ENCODE peak calls at places on chromosome 14, in eight cellular contexts. Y is stomach; K is AG10803; U is left ventricle myocardium inferior; H is CD8-positive, alpha-beta T cell; W is foreskin fibroblast; G is OCI-LY7; R is small intestine. Z is an unnamed sample.

GRCh38 chr14:55571125-55571889 is 8.7 kb upstream of the KTN1 start:
- DNase-seq in Y (no peak), K (no peak), U (no peak), H (no peak), W (no peak), G (no peak), R (no peak), Z (no peak)

GRCh38 chr14:35420036-35420811 is 15.7 kb upstream of the NFKBIA start:
- DNase-seq in Y (no peak), K (peak), U (no peak), H (no peak), W (peak), G (no peak), R (no peak), Z (no peak)

GRCh38 chr14:53151523-53151866 is 1.6 kb downstream of the DDHD1 start:
- DNase-seq in Y (no peak), K (no peak), U (no peak), H (no peak), W (no peak), G (no peak), R (no peak), Z (no peak)

GRCh38 chr14:58808828-58809227 is 171.1 kb downstream of the DACT1 start:
- DNase-seq in Y (peak), K (peak), U (no peak), H (no peak), W (peak), G (no peak), R (peak), Z (no peak)

GRCh38 chr14:78611031-78611430 is 440.9 kb downstream of the NRXN3 start:
- DNase-seq in Y (no peak), K (no peak), U (no peak), H (no peak), W (no peak), G (no peak), R (no peak), Z (no peak)

GRCh38 chr14:20631821-20632389 is 9.6 kb downstream of the OR6S1 start:
- DNase-seq in Y (peak), K (peak), U (peak), H (no peak), W (peak), G (no peak), R (peak), Z (no peak)

GRCh38 chr14:78443834-78444233 is 273.7 kb downstream of the NRXN3 start:
- DNase-seq in Y (no peak), K (no peak), U (no peak), H (no peak), W (no peak), G (no peak), R (no peak), Z (no peak)

GRCh38 chr14:60090864-60091519 is 731 bp upstream of the PCNX4 start:
- DNase-seq in Y (peak), K (peak), U (peak), H (no peak), W (peak), G (peak), R (peak), Z (peak)

GRCh38 chr14:32027255-32027939 is 49.7 kb upstream of the ARHGAP5 start:
- DNase-seq in Y (no peak), K (peak), U (no peak), H (no peak), W (no peak), G (no peak), R (no peak), Z (no peak)

GRCh38 chr14:101719708-101720107 is 41.8 kb upstream of the PPP2R5C start:
- DNase-seq in Y (peak), K (no peak), U (no peak), H (no peak), W (no peak), G (no peak), R (no peak), Z (no peak)

GRCh38 chr14:55243813-55244212 is 27.4 kb upstream of the FBXO34 start:
- DNase-seq in Y (no peak), K (no peak), U (no peak), H (no peak), W (no peak), G (no peak), R (no peak), Z (no peak)

GRCh38 chr14:90517431-90517841 is 120.6 kb downstream of the CALM1 start:
- DNase-seq in Y (peak), K (no peak), U (no peak), H (no peak), W (no peak), G (no peak), R (peak), Z (no peak)

GRCh38 chr14:53779301-53779700 is 177.3 kb downstream of the BMP4 start:
- DNase-seq in Y (no peak), K (no peak), U (no peak), H (no peak), W (no peak), G (no peak), R (no peak), Z (no peak)

GRCh38 chr14:93928184-93929047 is 1.3 kb downstream of the FAM181A start:
- DNase-seq in Y (no peak), K (no peak), U (no peak), H (no peak), W (no peak), G (no peak), R (no peak), Z (no peak)

GRCh38 chr14:64806202-64806861 is 73.4 kb downstream of the SPTB start:
- DNase-seq in Y (peak), K (peak), U (no peak), H (no peak), W (peak), G (no peak), R (no peak), Z (peak)

GRCh38 chr14:33711761-33712160 is 239.1 kb downstream of the EGLN3 start:
- DNase-seq in Y (no peak), K (no peak), U (no peak), H (no peak), W (no peak), G (no peak), R (no peak), Z (no peak)

GRCh38 chr14:57871487-57872080 is 5.7 kb upstream of the SLC35F4 start:
- DNase-seq in Y (no peak), K (peak), U (no peak), H (no peak), W (peak), G (peak), R (peak), Z (peak)

GRCh38 chr14:36105401-36105800 is 71.1 kb downstream of the PTCSC3 start:
- DNase-seq in Y (no peak), K (no peak), U (no peak), H (no peak), W (no peak), G (no peak), R (no peak), Z (no peak)

GRCh38 chr14:54981698-54982097 is 45.2 kb downstream of the WDHD1 start:
- DNase-seq in Y (no peak), K (peak), U (no peak), H (no peak), W (peak), G (no peak), R (no peak), Z (no peak)

GRCh38 chr14:51484491-51484890 is 167.2 kb upstream of the FRMD6 start:
- DNase-seq in Y (no peak), K (peak), U (no peak), H (no peak), W (peak), G (no peak), R (no peak), Z (no peak)

GRCh38 chr14:99253890-99254289 is 18.1 kb downstream of the BCL11B start:
- DNase-seq in Y (no peak), K (no peak), U (no peak), H (no peak), W (no peak), G (no peak), R (no peak), Z (no peak)

GRCh38 chr14:58882577-58883018 is 244.8 kb downstream of the DACT1 start:
- DNase-seq in Y (no peak), K (peak), U (no peak), H (no peak), W (peak), G (no peak), R (no peak), Z (peak)

GRCh38 chr14:23567186-23568020 is at the start of gene AP1G2:
- DNase-seq in Y (peak), K (peak), U (peak), H (peak), W (peak), G (peak), R (peak), Z (peak)

GRCh38 chr14:85010186-85010585 is 519.8 kb upstream of the FLRT2 start:
- DNase-seq in Y (no peak), K (peak), U (no peak), H (no peak), W (peak), G (no peak), R (no peak), Z (no peak)

GRCh38 chr14:36520601-36521525 is 831 bp upstream of the NKX2-1 start:
- DNase-seq in Y (peak), K (peak), U (no peak), H (no peak), W (peak), G (no peak), R (peak), Z (no peak)

GRCh38 chr14:71824816-71825215 is 107.4 kb upstream of the RGS6 start:
- DNase-seq in Y (no peak), K (no peak), U (no peak), H (no peak), W (no peak), G (peak), R (no peak), Z (no peak)

GRCh38 chr14:98906123-98906995 is 365.6 kb downstream of the BCL11B start:
- DNase-seq in Y (no peak), K (peak), U (no peak), H (no peak), W (no peak), G (no peak), R (peak), Z (no peak)

GRCh38 chr14:76056128-76056527 is 70.6 kb downstream of the IFT43 start:
- DNase-seq in Y (no peak), K (no peak), U (no peak), H (no peak), W (peak), G (peak), R (peak), Z (no peak)

GRCh38 chr14:30382221-30382620 is 176.7 kb upstream of the G2E3 start:
- DNase-seq in Y (no peak), K (no peak), U (no peak), H (no peak), W (no peak), G (no peak), R (no peak), Z (no peak)

GRCh38 chr14:61221906-61222305 is 59.2 kb downstream of the TMEM30B start:
- DNase-seq in Y (no peak), K (no peak), U (no peak), H (no peak), W (no peak), G (no peak), R (no peak), Z (no peak)

GRCh38 chr14:96177766-96178377 is 26.8 kb upstream of the BDKRB2 start:
- DNase-seq in Y (no peak), K (peak), U (no peak), H (no peak), W (peak), G (no peak), R (no peak), Z (no peak)

GRCh38 chr14:101250948-101251811 is 310.1 kb upstream of the DIO3 start:
- DNase-seq in Y (no peak), K (no peak), U (no peak), H (no peak), W (no peak), G (no peak), R (no peak), Z (no peak)

GRCh38 chr14:99252940-99253868 is 18.8 kb downstream of the BCL11B start:
- DNase-seq in Y (no peak), K (no peak), U (no peak), H (no peak), W (no peak), G (no peak), R (no peak), Z (no peak)

GRCh38 chr14:33163109-33163508 is 224.4 kb downstream of the NPAS3 start:
- DNase-seq in Y (no peak), K (no peak), U (no peak), H (no peak), W (no peak), G (peak), R (no peak), Z (no peak)

GRCh38 chr14:101459392-101459900 is 101.8 kb upstream of the DIO3 start:
- DNase-seq in Y (peak), K (no peak), U (no peak), H (no peak), W (no peak), G (no peak), R (no peak), Z (no peak)

GRCh38 chr14:64758711-64759554 is 54.7 kb downstream of the PLEKHG3 start:
- DNase-seq in Y (peak), K (peak), U (peak), H (no peak), W (peak), G (no peak), R (no peak), Z (peak)

GRCh38 chr14:68841030-68841809 is 48.4 kb upstream of the ZFP36L1 start:
- DNase-seq in Y (no peak), K (peak), U (no peak), H (no peak), W (peak), G (no peak), R (no peak), Z (no peak)

GRCh38 chr14:68846466-68846865 is 53.6 kb upstream of the ZFP36L1 start:
- DNase-seq in Y (no peak), K (no peak), U (no peak), H (no peak), W (no peak), G (no peak), R (no peak), Z (no peak)

GRCh38 chr14:68842298-68842697 is 49.4 kb upstream of the ZFP36L1 start:
- DNase-seq in Y (no peak), K (no peak), U (no peak), H (no peak), W (no peak), G (no peak), R (no peak), Z (no peak)

GRCh38 chr14:68844210-68844545 is 51.3 kb upstream of the ZFP36L1 start:
- DNase-seq in Y (no peak), K (no peak), U (no peak), H (no peak), W (no peak), G (no peak), R (no peak), Z (no peak)

DNA sequence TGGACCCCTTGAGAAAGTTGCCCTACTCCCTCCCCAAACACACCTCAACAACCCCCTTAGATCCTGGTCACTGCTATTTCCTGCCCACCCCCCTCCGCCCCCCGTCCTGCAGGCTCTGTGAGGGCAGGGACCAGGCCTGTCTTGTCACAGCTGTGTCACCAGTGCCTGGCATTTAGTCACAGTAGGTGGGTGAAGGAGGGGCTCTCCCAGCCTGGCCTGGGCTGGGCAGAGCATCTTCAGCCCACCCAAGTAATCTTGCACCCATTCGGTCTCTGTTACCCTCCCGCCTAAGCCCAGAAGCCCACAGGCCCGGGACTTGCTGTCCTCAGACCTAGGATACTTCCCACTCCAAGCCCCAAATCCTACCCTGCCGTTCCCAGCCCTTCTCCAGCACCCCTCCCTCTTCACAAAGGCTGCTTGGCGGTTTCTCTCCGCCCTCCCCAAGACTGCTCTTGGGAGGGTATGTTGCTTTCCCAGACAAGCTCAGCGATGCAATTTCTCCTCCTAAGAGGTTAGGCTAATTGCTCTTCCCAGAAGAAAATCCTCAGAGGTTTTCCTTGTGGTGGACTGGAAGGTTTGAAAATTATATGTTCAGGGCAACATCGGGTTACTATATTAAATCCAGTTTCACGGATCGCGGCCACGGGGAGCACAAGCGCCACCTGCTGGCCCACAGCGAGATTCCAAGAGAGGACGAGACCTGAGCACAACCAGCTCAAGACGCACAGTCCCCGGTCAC is 50.8 kb upstream of the ZFP36L1 start:
- DNase-seq in Y (peak), K (peak), U (peak), H (peak), W (peak), G (peak), R (peak), Z (no peak)
- H3K4me3 ChIP-seq in Y (peak), K (peak), U (peak), H (no peak), W (no peak), G (peak), R (no peak), Z (peak)

GRCh38 chr14:97218713-97219355 is 421.7 kb downstream of the VRK1 start:
- DNase-seq in Y (no peak), K (peak), U (no peak), H (peak), W (peak), G (no peak), R (no peak), Z (no peak)
- H3K4me3 ChIP-seq in Y (peak), K (peak), U (peak), H (peak), W (peak), G (no peak), R (peak), Z (peak)

GRCh38 chr14:22478670-22479069 is 110.4 kb downstream of the DAD1 start:
- DNase-seq in Y (no peak), K (no peak), U (peak), H (no peak), W (no peak), G (no peak), R (no peak), Z (peak)

GRCh38 chr14:22479781-22480464 is 109.1 kb downstream of the DAD1 start:
- DNase-seq in Y (no peak), K (peak), U (no peak), H (no peak), W (no peak), G (no peak), R (no peak), Z (no peak)

GRCh38 chr14:22477569-22478194 is 111.3 kb downstream of the DAD1 start:
- DNase-seq in Y (no peak), K (no peak), U (no peak), H (no peak), W (no peak), G (peak), R (no peak), Z (no peak)

GRCh38 chr14:22478247-22478646 is 110.8 kb downstream of the DAD1 start:
- DNase-seq in Y (no peak), K (no peak), U (no peak), H (no peak), W (no peak), G (no peak), R (no peak), Z (no peak)

GRCh38 chr14:22479132-22479531 is 109.9 kb downstream of the DAD1 start:
- DNase-seq in Y (no peak), K (no peak), U (no peak), H (no peak), W (no peak), G (no peak), R (no peak), Z (no peak)
- H3K4me3 ChIP-seq in Y (no peak), K (no peak), U (no peak), H (no peak), W (no peak), G (peak), R (no peak), Z (no peak)

GRCh38 chr14:37588667-37588955 is 6.4 kb downstream of the FOXA1 start:
- DNase-seq in Y (no peak), K (no peak), U (no peak), H (no peak), W (no peak), G (no peak), R (no peak), Z (no peak)

GRCh38 chr14:37587438-37587837 is 7.6 kb downstream of the FOXA1 start:
- DNase-seq in Y (no peak), K (no peak), U (no peak), H (no peak), W (no peak), G (no peak), R (peak), Z (no peak)

GRCh38 chr14:37586783-37587428 is 8.1 kb downstream of the FOXA1 start:
- DNase-seq in Y (no peak), K (no peak), U (no peak), H (no peak), W (no peak), G (no peak), R (peak), Z (no peak)

GRCh38 chr14:37588956-37589737 is 5.9 kb downstream of the FOXA1 start:
- DNase-seq in Y (no peak), K (no peak), U (no peak), H (no peak), W (no peak), G (no peak), R (peak), Z (no peak)

GRCh38 chr14:37587881-37588666 is 7.0 kb downstream of the FOXA1 start:
- DNase-seq in Y (no peak), K (no peak), U (no peak), H (no peak), W (no peak), G (no peak), R (peak), Z (no peak)
- H3K4me3 ChIP-seq in Y (peak), K (no peak), U (peak), H (no peak), W (no peak), G (no peak), R (peak), Z (peak)

DNA sequence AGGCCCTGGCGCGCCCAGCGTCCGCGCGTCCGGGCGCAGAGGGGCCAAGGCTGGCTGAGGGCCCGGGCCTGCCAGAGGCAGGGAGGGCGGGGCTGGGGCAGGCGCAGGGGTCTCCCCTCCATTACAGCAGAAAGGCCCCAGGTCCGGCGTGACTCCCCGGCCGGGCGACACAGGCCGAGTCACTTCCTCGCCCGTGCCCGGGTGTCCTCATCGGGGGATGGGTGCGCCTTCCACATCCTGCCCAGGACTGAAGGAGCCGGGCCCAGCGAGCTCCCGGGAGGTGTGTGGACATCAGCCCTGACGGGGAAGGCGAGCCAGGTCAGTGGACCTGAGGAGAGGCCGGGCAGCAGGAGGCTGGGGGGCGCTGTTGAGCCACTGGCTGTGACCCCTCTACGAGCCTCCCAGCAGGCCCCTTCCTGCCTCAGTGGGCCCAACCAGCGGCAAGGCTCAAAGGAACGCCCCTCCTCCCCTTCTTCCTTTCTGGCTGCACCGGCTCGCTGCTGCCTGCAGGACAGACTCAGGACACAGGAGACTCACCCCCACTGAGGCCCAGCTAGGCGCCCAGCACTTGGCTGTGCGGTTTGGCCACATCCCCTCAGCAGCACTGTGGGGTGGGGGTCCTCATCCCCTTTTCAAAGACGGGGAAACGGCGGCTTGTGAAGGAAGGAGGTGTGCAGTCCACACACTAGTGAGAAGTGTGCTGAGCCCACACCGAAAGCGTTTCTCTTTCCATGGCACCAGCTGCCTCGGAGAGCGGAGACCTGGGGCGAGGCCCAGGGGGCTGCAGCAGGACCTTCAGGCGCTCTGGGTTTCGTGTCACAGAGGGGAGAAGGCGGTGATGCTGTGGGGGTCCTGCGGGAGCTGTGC is 606 bp downstream of the TNFAIP2 start:
- DNase-seq in Y (peak), K (peak), U (peak), H (no peak), W (peak), G (no peak), R (no peak), Z (no peak)
- H3K4me3 ChIP-seq in Y (peak), K (peak), U (peak), H (no peak), W (peak), G (no peak), R (peak), Z (peak)

GRCh38 chr14:68636597-68636996 is 156.3 kb downstream of the ZFP36L1 start:
- DNase-seq in Y (no peak), K (no peak), U (no peak), H (no peak), W (no peak), G (no peak), R (no peak), Z (no peak)
- H3K4me3 ChIP-seq in Y (no peak), K (no peak), U (no peak), H (no peak), W (no peak), G (no peak), R (no peak), Z (no peak)

Z was measured in skeletal muscle cell.